ENCODE peak calls at places on chromosomes 1 and 21, in seven cellular contexts. N is choroid plexus epithelial cell, V is heart right ventricle, B is GM13976, H is endodermal cell, I is left ventricle myocardium inferior, G is AG04450. X is an unnamed sample.

GRCh38 chr1:174883361-174883760 is 116.4 kb upstream of the CACYBP start:
- DNase-seq in N (peak), V (no peak), B (no peak), H (peak), I (no peak), G (no peak), X (no peak)

GRCh38 chr1:191371626-191372025 is 786.6 kb upstream of the RGS18 start:
- DNase-seq in N (peak), V (no peak), B (no peak), H (no peak), I (no peak), G (no peak), X (no peak)

GRCh38 chr1:30801826-30802198 is 44.2 kb upstream of the LAPTM5 start:
- DNase-seq in N (peak), V (peak), B (peak), H (peak), I (peak), G (no peak), X (peak)

GRCh38 chr21:27831821-27832569 is 865.1 kb upstream of the ADAMTS5 start:
- DNase-seq in N (peak), V (no peak), B (no peak), H (no peak), I (no peak), G (peak), X (no peak)

GRCh38 chr1:5005171-5005570 is 350.8 kb downstream of the AJAP1 start:
- DNase-seq in N (no peak), V (no peak), B (no peak), H (no peak), I (no peak), G (no peak), X (no peak)

GRCh38 chr1:89309828-89310227 is 37.2 kb upstream of the GBP5 start:
- DNase-seq in N (no peak), V (no peak), B (no peak), H (no peak), I (no peak), G (no peak), X (no peak)

GRCh38 chr1:86741947-86742572 is 37.7 kb downstream of the SH3GLB1 start:
- DNase-seq in N (peak), V (peak), B (no peak), H (no peak), I (no peak), G (no peak), X (peak)

GRCh38 chr1:30588311-30589073 is 134.9 kb downstream of the MATN1 start:
- DNase-seq in N (no peak), V (no peak), B (no peak), H (no peak), I (no peak), G (no peak), X (no peak)

GRCh38 chr1:1041092-1041503 is 21.2 kb downstream of the AGRN start:
- DNase-seq in N (no peak), V (no peak), B (no peak), H (peak), I (no peak), G (no peak), X (no peak)

GRCh38 chr1:22412932-22413727 is 38.5 kb upstream of the ZBTB40 start:
- DNase-seq in N (no peak), V (no peak), B (no peak), H (peak), I (no peak), G (no peak), X (no peak)

GRCh38 chr1:201038537-201038936 is 15.0 kb upstream of the KIF21B start:
- DNase-seq in N (no peak), V (no peak), B (no peak), H (no peak), I (no peak), G (no peak), X (no peak)

GRCh38 chr21:25330266-25330665 is 277.0 kb downstream of the MRPL39 start:
- DNase-seq in N (peak), V (no peak), B (no peak), H (no peak), I (no peak), G (peak), X (no peak)

GRCh38 chr1:19308509-19308907 is 3.4 kb downstream of the AKR7A2 start:
- DNase-seq in N (no peak), V (no peak), B (no peak), H (no peak), I (no peak), G (no peak), X (no peak)

GRCh38 chr1:156233421-156234127 is 8.4 kb upstream of the BGLAP start:
- DNase-seq in N (peak), V (no peak), B (no peak), H (no peak), I (no peak), G (peak), X (no peak)

GRCh38 chr1:37741130-37741529 is 23.8 kb downstream of the EPHA10 start:
- DNase-seq in N (peak), V (no peak), B (no peak), H (no peak), I (no peak), G (no peak), X (no peak)

GRCh38 chr1:225962440-225962975 is 21.5 kb upstream of the LEFTY2 start:
- DNase-seq in N (peak), V (peak), B (peak), H (peak), I (peak), G (no peak), X (peak)

GRCh38 chr1:240719953-240720700 is 108.2 kb upstream of the GREM2 start:
- DNase-seq in N (no peak), V (no peak), B (no peak), H (no peak), I (no peak), G (no peak), X (no peak)

GRCh38 chr1:54008876-54009275 is 9.1 kb downstream of the LDLRAD1 start:
- DNase-seq in N (no peak), V (no peak), B (no peak), H (no peak), I (no peak), G (no peak), X (no peak)

GRCh38 chr1:67436511-67437057 is 6.4 kb upstream of the SERBP1 start:
- DNase-seq in N (no peak), V (no peak), B (no peak), H (no peak), I (no peak), G (no peak), X (no peak)

GRCh38 chr1:97730271-97730670 is 190.6 kb downstream of the DPYD start:
- DNase-seq in N (no peak), V (no peak), B (no peak), H (no peak), I (no peak), G (no peak), X (no peak)

GRCh38 chr1:201346337-201346939 is 31.0 kb downstream of the TNNT2 start:
- DNase-seq in N (peak), V (peak), B (no peak), H (peak), I (no peak), G (peak), X (no peak)

GRCh38 chr1:106912146-106912545 is 144.3 kb upstream of the PRMT6 start:
- DNase-seq in N (no peak), V (no peak), B (no peak), H (no peak), I (no peak), G (no peak), X (no peak)

GRCh38 chr1:86068841-86069756 is 87.5 kb downstream of the COL24A1 start:
- DNase-seq in N (peak), V (no peak), B (no peak), H (no peak), I (no peak), G (no peak), X (no peak)

GRCh38 chr1:223421025-223421424 is 27.8 kb downstream of the CCDC185 start:
- DNase-seq in N (no peak), V (no peak), B (no peak), H (no peak), I (no peak), G (no peak), X (no peak)

GRCh38 chr21:45403825-45404725 is 890 bp upstream of the COL18A1 start:
- DNase-seq in N (peak), V (no peak), B (no peak), H (peak), I (peak), G (no peak), X (no peak)

GRCh38 chr1:18875107-18875795 is 15.8 kb upstream of the TAS1R2 start:
- DNase-seq in N (peak), V (peak), B (peak), H (peak), I (peak), G (peak), X (peak)

GRCh38 chr1:53278294-53278693 is 40.0 kb upstream of the MAGOH start:
- DNase-seq in N (peak), V (peak), B (peak), H (peak), I (peak), G (no peak), X (peak)

GRCh38 chr1:228899421-228899956 is 164.2 kb downstream of the RHOU start:
- DNase-seq in N (no peak), V (no peak), B (no peak), H (no peak), I (no peak), G (no peak), X (no peak)

DNA sequence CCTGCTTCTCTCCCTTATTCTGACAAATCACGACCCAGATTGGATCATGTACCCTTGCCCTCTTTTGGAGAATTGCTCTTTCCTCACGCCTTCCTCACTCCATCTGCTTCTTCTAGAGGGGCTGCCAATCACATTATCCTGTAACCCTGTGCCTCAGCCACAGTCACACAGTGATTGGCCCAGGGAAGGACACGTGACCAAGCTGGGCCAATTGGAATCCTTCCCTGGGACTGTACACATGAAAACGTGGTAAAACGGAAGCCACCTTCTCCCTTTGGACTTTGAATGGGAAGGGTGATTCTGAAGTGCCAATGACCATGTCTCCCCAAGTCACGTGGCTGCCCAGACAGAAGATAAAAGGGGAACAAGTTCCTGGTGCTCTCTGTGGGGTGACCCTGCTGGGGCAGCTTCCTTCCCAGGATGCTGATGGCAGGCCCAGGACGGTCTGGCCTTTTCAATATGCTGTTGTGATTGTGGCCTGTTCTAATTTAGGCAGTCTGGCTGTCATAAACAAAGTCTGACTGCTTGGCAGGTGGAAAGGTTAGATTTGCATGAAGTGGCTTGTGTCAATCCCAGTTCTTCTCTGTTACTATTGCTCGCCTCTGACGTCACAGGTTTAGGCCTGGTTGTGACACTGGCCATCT is 92.9 kb downstream of the UBIAD1 start:
- DNase-seq in N (no peak), V (no peak), B (no peak), H (no peak), I (no peak), G (no peak), X (no peak)
- TF ChIP-seq CTCF in N (no peak), V (no peak), B (no peak), H (no peak), I (no peak), G (no peak), X (no peak)

GRCh38 chr1:46247433-46248121 is at the start of gene RAD54L:
- DNase-seq in N (peak), V (peak), B (peak), H (peak), I (peak), G (peak), X (peak)
- TF ChIP-seq CTCF in N (no peak), V (no peak), B (no peak), H (no peak), I (no peak), G (no peak), X (no peak)

DNA sequence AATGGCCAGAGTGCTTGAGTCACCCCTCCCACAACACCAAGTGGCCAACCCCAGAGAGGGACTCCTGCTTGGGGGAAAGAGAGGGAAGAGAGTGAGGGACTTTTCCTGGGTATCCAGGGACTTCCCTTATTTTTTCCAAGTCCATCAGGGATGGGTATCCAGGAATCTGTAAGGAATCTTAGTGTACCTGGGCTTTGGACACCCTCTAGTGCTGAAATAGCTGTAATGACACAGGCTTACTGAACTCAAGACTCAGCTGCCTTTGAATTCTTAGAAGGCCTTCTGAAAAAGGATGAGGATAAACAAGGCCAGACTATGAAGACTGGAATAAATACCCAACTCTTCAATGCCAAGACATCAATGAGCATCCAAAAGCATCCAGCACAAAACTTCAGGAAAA is 12.0 kb downstream of the TSHB start:
- DNase-seq in N (peak), V (no peak), B (no peak), H (peak), I (no peak), G (no peak), X (no peak)
- TF ChIP-seq CTCF in N (peak), V (no peak), B (no peak), H (peak), I (peak), G (peak), X (peak)

GRCh38 chr1:193786041-193786440 is 599.6 kb upstream of the B3GALT2 start:
- DNase-seq in N (no peak), V (no peak), B (no peak), H (no peak), I (no peak), G (no peak), X (no peak)

GRCh38 chr1:193786996-193787546 is 600.7 kb upstream of the B3GALT2 start:
- DNase-seq in N (no peak), V (no peak), B (no peak), H (no peak), I (no peak), G (no peak), X (no peak)
- TF ChIP-seq CTCF in N (no peak), V (no peak), B (no peak), H (peak), I (no peak), G (no peak), X (no peak)

GRCh38 chr1:84573967-84574842 is at the start of gene CTBS:
- DNase-seq in N (peak), V (peak), B (peak), H (peak), I (peak), G (peak), X (peak)
- TF ChIP-seq CTCF in N (no peak), V (no peak), B (no peak), H (no peak), I (no peak), G (no peak), X (no peak)

GRCh38 chr21:29074007-29074376 is 544 bp upstream of the CCT8 start:
- DNase-seq in N (no peak), V (no peak), B (no peak), H (no peak), I (no peak), G (no peak), X (no peak)
- TF ChIP-seq CTCF in N (no peak), V (no peak), B (no peak), H (no peak), I (no peak), G (no peak), X (no peak)

DNA sequence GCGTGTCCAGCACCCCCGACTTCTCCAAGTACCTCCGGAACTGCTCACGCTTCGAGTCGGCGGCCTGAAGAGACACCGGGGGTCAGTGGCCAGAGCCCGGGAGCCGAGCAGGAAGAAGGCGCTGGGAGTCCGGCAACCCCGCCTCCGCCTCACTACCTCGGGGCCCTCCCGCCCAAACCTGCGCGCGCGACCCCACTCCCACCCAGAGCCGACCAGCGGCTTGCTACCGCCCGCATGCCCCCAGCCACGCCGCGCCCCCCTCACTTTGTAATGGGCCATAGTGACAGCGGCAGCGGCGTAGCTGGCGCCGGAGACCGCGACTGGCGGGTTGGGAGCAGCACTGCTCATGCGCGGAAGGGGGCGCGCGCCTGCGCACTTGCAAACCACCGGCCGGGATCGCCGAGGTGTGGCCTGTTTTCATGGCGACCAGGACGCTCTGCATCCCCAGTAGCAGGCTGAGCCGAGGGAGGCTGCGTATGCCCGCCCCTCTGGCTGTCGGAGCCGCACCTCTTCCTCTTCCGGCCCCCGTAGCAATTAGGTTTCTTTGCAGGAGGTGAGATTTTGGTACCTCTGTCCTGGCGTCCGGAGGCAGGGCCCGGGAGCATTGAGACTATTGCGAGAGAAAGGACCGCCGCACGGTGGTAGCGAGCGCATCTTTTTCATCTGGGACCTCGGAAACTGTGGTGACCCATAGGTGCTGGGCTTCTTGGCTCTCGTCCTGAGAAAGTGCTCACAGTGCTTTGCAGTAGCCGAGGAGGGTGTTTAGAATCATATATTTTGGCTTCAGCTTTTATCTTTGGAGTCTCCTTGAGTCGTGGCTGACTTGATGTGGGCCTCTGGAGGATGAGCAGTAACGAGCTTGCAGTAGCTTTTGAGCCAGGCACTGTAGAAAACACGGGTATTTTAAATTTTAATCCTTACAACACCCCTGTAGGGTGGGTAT is at the start of gene MYCBP:
- DNase-seq in N (peak), V (peak), B (peak), H (peak), I (peak), G (peak), X (peak)
- TF ChIP-seq CTCF in N (no peak), V (peak), B (no peak), H (peak), I (peak), G (peak), X (no peak)

DNA sequence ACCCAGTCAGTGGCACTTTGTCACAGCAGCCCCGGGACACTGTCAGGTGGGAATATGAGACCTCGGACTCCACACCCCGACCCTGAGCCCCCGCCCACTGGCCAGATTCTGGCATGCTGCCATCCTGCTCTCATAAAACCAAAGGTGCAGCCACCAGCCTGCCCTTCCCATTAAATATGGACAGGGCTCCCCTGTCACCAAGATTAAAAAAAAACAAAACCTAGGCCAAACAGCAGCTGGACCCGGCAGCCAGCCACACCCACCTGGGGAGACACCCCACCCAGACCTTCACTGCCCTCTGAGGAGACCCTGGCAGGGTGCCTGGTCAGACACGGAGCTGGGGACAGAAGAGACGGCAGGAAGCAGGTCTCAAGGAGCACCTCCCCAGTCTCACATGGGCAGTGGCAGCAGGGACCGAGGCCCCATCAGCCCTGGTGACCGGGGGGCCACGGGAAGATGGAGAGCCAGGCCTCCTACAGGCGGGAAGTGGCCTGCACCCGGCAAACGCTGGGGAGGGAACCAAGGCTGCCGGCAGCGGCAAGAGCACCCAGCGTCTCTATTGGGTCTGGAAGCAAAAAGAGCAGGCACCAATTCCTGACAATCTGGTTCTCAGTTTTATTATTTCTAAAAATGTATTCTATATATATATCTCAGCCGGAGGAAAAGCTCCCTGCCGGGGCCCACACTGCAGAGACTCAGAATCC is 61.9 kb downstream of the ACOT7 start:
- DNase-seq in N (no peak), V (no peak), B (no peak), H (no peak), I (no peak), G (no peak), X (no peak)
- TF ChIP-seq CTCF in N (no peak), V (no peak), B (no peak), H (peak), I (no peak), G (peak), X (no peak)